ENCODE peak calls at places on chromosomes 16 and 17, in eight cellular contexts. G is upper lobe of left lung, Y is HCT116, T is GM23338, P is Panc1, N is HepG2, L is K562, A is GM12878. F is an unnamed sample.

GRCh38 chr16:47016700-47017133 is 43.2 kb upstream of the DNAJA2 start:
- ATAC-seq in G (peak; percentile 80), Y (no peak), T (no peak), P (no peak), N (no peak), L (no peak), A (peak; percentile 72), F (no peak)

GRCh38 chr17:63571632-63572310 is 21.5 kb downstream of the DCAF7 start:
- ATAC-seq in G (no peak), Y (no peak), T (no peak), P (peak; percentile 56), N (no peak), L (peak; percentile 89), A (no peak), F (no peak)

GRCh38 chr16:15979801-15980200 is 30.4 kb downstream of the ABCC1 start:
- ATAC-seq in G (peak; percentile 50), Y (no peak), T (no peak), P (peak; percentile 73), N (no peak), L (no peak), A (no peak), F (no peak)

GRCh38 chr17:60345233-60345632 is 46.7 kb downstream of the USP32 start:
- ATAC-seq in G (no peak), Y (no peak), T (no peak), P (no peak), N (no peak), L (no peak), A (no peak), F (no peak)

GRCh38 chr16:17590711-17591654 is 120.2 kb upstream of the XYLT1 start:
- ATAC-seq in G (no peak), Y (no peak), T (no peak), P (no peak), N (no peak), L (peak; percentile 72), A (no peak), F (no peak)

GRCh38 chr17:1058423-1059130 is 61.6 kb downstream of the TIMM22 start:
- ATAC-seq in G (peak; percentile 70), Y (peak; percentile 65), T (peak; percentile 46), P (peak; percentile 69), N (peak; percentile 46), L (peak; percentile 72), A (peak; percentile 58), F (no peak)

GRCh38 chr16:85420501-85421337 is 192.4 kb upstream of the GSE1 start:
- ATAC-seq in G (peak; percentile 82), Y (peak; percentile 76), T (peak; percentile 39), P (peak; percentile 79), N (peak; percentile 50), L (peak; percentile 83), A (peak; percentile 89), F (peak; percentile 60)

GRCh38 chr16:21708533-21709115 is 44.9 kb downstream of the OTOA start:
- ATAC-seq in G (peak; percentile 68), Y (peak; percentile 66), T (peak; percentile 73), P (peak; percentile 80), N (peak; percentile 64), L (peak; percentile 81), A (peak; percentile 72), F (no peak)

GRCh38 chr16:3327514-3327913 is 22.2 kb downstream of the ZNF75A start:
- ATAC-seq in G (no peak), Y (no peak), T (no peak), P (no peak), N (no peak), L (no peak), A (no peak), F (no peak)

GRCh38 chr17:63496663-63497400 is 20.0 kb downstream of the ACE start:
- ATAC-seq in G (no peak), Y (no peak), T (no peak), P (no peak), N (no peak), L (no peak), A (no peak), F (no peak)

GRCh38 chr16:49575352-49576172 is 202.0 kb downstream of the C16orf78 start:
- ATAC-seq in G (peak; percentile 65), Y (no peak), T (peak; percentile 90), P (no peak), N (peak; percentile 51), L (peak; percentile 47), A (peak; percentile 99), F (peak; percentile 65)

GRCh38 chr17:35605753-35606152 is 18.6 kb downstream of the AP2B1 start:
- ATAC-seq in G (no peak), Y (no peak), T (no peak), P (peak; percentile 33), N (no peak), L (peak; percentile 13), A (no peak), F (peak; percentile 23)

GRCh38 chr16:69351309-69352027 is at the start of gene TMED6:
- ATAC-seq in G (no peak), Y (no peak), T (no peak), P (no peak), N (peak; percentile 93), L (no peak), A (no peak), F (no peak)

GRCh38 chr17:80065478-80066170 is 29.2 kb downstream of the CCDC40 start:
- ATAC-seq in G (no peak), Y (no peak), T (peak; percentile 90), P (no peak), N (peak; percentile 8), L (no peak), A (no peak), F (no peak)

GRCh38 chr16:54345231-54345630 is 58.6 kb upstream of the IRX3 start:
- ATAC-seq in G (no peak), Y (no peak), T (peak; percentile 42), P (no peak), N (peak; percentile 48), L (no peak), A (no peak), F (no peak)

GRCh38 chr16:54346046-54346445 is 59.5 kb upstream of the IRX3 start:
- ATAC-seq in G (no peak), Y (no peak), T (no peak), P (no peak), N (no peak), L (no peak), A (no peak), F (no peak)

GRCh38 chr16:54342001-54342776 is 55.6 kb upstream of the IRX3 start:
- ATAC-seq in G (peak; percentile 72), Y (no peak), T (no peak), P (no peak), N (no peak), L (no peak), A (no peak), F (no peak)

GRCh38 chr16:54340531-54340930 is 53.9 kb upstream of the IRX3 start:
- ATAC-seq in G (no peak), Y (no peak), T (peak; percentile 30), P (no peak), N (no peak), L (no peak), A (no peak), F (no peak)

DNA sequence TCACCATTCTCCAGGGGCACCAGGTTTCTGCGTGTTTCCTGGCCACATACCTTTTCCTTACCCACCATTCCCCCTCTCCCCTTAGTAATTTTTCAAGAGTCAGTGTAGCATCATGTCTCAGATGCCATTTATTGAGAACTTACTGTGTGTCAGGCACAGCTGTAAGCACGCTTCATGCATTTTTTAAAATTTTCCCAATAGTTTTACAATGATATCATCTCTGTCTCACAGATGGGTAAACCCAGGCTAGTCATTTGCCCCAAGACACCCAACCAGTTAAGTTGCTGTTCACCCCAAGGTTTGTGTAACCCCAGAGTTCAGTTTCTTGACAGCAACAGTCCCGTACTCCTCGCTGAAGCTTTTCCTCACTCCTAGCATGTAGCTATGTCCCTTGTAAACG is 56.4 kb upstream of the IRX3 start:
- ATAC-seq in G (no peak), Y (no peak), T (no peak), P (no peak), N (no peak), L (no peak), A (no peak), F (no peak)
- TF ChIP-seq POLR2AphosphoS5 in G (no peak), Y (no peak), T (no peak), P (no peak), N (no peak), L (no peak), A (no peak), F (no peak)

DNA sequence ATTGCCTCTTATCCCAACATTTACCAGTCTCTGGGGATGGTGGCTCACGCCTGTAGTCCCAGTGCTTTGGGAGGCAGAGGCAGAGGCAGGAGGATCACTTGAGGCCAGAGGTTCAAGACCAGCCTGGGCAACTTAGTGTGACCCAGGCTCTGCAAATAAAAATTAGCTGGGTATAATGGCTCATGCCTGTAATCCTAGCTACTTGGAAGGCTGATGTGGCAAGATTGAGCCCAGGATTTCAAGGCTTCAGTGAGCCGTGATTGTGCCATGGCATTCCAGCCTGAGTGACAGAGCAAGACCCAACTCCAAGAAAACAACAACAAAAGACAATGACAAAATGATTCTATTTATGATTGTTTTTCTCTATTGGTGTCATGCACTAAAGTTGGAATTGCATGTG is 244.9 kb downstream of the RBFOX1 start:
- ATAC-seq in G (no peak), Y (no peak), T (no peak), P (no peak), N (no peak), L (no peak), A (no peak), F (no peak)
- H3K4me1 ChIP-seq in G (no peaks in the 10 kb centered on the region), Y (no peaks in the 10 kb centered on the region), T (no peaks in the 10 kb centered on the region), P (no peaks in the 10 kb centered on the region), N (no peaks in the 10 kb centered on the region), L (no peaks in the 10 kb centered on the region), A (no peaks in the 10 kb centered on the region), F (no peaks in the 10 kb centered on the region)

DNA sequence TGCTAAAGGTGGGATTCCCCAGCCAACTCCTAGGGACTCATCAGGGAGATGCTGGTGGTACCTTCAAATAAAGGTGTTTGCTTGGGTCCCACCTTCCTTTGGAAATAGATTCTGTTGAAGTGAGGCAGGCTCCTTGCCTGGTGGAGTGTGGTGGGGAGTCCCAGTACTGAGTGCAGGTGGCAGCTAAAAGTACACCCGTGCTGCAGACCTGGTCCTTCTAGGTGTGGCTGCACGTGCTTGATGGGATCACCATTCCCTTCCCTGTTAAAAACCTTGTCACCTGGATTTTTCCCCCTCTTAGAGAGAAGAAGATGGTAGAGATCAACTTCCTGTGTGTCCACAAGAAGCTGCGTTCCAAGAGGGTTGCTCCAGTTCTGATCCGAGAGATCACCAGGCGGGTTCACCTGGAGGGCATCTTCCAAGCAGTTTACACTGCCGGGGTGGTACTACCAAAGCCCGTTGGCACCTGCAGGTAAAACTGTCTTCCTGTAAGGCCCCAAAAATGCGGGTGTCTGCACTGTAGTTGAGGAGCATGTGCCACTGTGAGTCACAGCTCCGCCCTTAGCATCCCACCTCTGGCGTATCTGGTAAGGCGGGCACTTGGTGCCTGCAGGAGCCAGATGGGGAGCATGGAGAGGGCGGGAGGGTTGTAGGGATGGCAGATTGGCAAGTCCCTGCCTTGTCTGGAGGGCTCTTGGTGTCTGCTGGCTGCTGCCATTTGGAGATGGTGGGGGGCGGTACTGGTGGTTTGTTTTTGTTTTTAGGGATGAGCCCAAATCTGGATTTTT is 34.0 kb downstream of the PLCD3 start:
- ATAC-seq in G (no peak), Y (no peak), T (no peak), P (no peak), N (no peak), L (no peak), A (no peak), F (no peak)
- H3K27ac ChIP-seq in G (no peak overlapping the region), Y (peak overlapping the region; percentile 19), T (peak overlapping the region; percentile 32), P (no peak overlapping the region), N (no peak overlapping the region), L (no peak overlapping the region), A (no peak overlapping the region), F (peak overlapping the region; percentile 81)

DNA sequence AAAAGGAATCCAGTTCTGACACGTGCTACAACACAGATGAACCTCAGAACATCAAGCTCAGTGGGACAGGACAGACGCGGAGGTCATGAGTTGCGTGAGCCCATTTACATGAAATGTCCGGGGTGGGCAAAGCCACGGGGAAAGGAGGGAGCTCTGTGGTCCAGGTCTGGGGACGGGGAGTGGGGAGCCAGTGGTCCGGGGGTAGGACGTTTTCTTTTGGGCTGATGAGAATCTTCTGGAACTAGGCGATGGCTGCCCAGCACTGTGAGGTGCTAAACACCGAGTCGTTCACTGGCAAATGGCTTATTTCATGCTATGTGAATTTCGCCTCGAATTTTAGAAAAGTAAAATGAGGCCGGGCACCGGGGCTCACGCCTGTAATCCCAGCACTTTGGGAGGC is 2.6 kb upstream of the LMF1 start:
- ATAC-seq in G (no peak), Y (no peak), T (no peak), P (no peak), N (no peak), L (no peak), A (no peak), F (no peak)
- TF ChIP-seq POLR2AphosphoS5 in G (no peak), Y (no peak), T (no peak), P (no peak), N (no peak), L (no peak), A (no peak), F (no peak)